ENCODE peak calls at places on chromosomes 7 and 10, in six cellular contexts. K is left colon, C is endothelial cell, X is PC-3, Y is fibroblast of mammary gland, B is ureter. Z is an unnamed sample.

GRCh38 chr7:38178695-38179344 is 775 bp downstream of the STARD3NL start:
- DNase-seq in K (no peak), C (no peak), X (no peak), Y (peak; percentile 54), B (no peak), Z (no peak)

GRCh38 chr7:30491417-30491816 is 12.8 kb upstream of the NOD1 start:
- DNase-seq in K (no peak), C (no peak), X (no peak), Y (no peak), B (no peak), Z (no peak)

GRCh38 chr10:114683593-114683992 is 25.5 kb upstream of the ABLIM1 start:
- DNase-seq in K (no peak), C (no peak), X (no peak), Y (no peak), B (no peak), Z (no peak)

GRCh38 chr10:72297281-72297967 is 23.7 kb downstream of the DDIT4 start:
- DNase-seq in K (peak; percentile 90), C (peak; percentile 45), X (peak; percentile 74), Y (peak; percentile 98), B (peak; percentile 92), Z (no peak)

GRCh38 chr10:79029478-79030390 is 39.0 kb upstream of the ZMIZ1 start:
- DNase-seq in K (peak; percentile 12), C (no peak), X (no peak), Y (no peak), B (no peak), Z (no peak)

GRCh38 chr10:44198096-44198779 is 186.7 kb downstream of the CXCL12 start:
- DNase-seq in K (no peak), C (no peak), X (no peak), Y (no peak), B (no peak), Z (no peak)

GRCh38 chr10:118595598-118596425 is at the start of gene PRLHR:
- DNase-seq in K (no peak), C (peak; percentile 84), X (no peak), Y (peak; percentile 32), B (no peak), Z (peak; percentile 66)

GRCh38 chr10:103672345-103672744 is 178.8 kb downstream of the NEURL1 start:
- DNase-seq in K (no peak), C (no peak), X (no peak), Y (no peak), B (no peak), Z (no peak)

GRCh38 chr7:155398944-155399343 is 59.0 kb upstream of the EN2 start:
- DNase-seq in K (no peak), C (no peak), X (no peak), Y (no peak), B (no peak), Z (no peak)

GRCh38 chr10:73110345-73110849 is at the start of gene NUDT13:
- DNase-seq in K (peak; percentile 73), C (peak; percentile 57), X (peak; percentile 72), Y (peak; percentile 76), B (peak; percentile 81), Z (peak; percentile 15)

GRCh38 chr10:93124580-93125318 is 51.1 kb downstream of the CYP26A1 start:
- DNase-seq in K (peak; percentile 50), C (no peak), X (no peak), Y (no peak), B (no peak), Z (no peak)

GRCh38 chr10:74683621-74684114 is 142.7 kb upstream of the KAT6B start:
- DNase-seq in K (no peak), C (no peak), X (peak; percentile 62), Y (no peak), B (no peak), Z (no peak)

GRCh38 chr10:19749185-19749729 is 67.0 kb upstream of the PLXDC2 start:
- DNase-seq in K (no peak), C (no peak), X (peak; percentile 3), Y (peak; percentile 78), B (no peak), Z (no peak)

GRCh38 chr7:47329320-47329926 is 252.5 kb downstream of the TNS3 start:
- DNase-seq in K (no peak), C (peak; percentile 31), X (no peak), Y (no peak), B (no peak), Z (no peak)

GRCh38 chr7:155169081-155169480 is 99.0 kb downstream of the HTR5A start:
- DNase-seq in K (no peak), C (no peak), X (no peak), Y (no peak), B (no peak), Z (no peak)

GRCh38 chr7:5526190-5527037 is 102.8 kb upstream of the TNRC18 start:
- DNase-seq in K (peak; percentile 47), C (no peak), X (peak; percentile 33), Y (peak; percentile 32), B (no peak), Z (no peak)

GRCh38 chr10:110576220-110576619 is 8.7 kb downstream of the SMC3 start:
- DNase-seq in K (no peak), C (no peak), X (peak; percentile 73), Y (peak; percentile 90), B (no peak), Z (no peak)

GRCh38 chr10:89478085-89478738 is 57.2 kb downstream of the SLC16A12 start:
- DNase-seq in K (no peak), C (no peak), X (no peak), Y (no peak), B (no peak), Z (no peak)

GRCh38 chr10:75910032-75910431 is 478.6 kb downstream of the LRMDA start:
- DNase-seq in K (no peak), C (no peak), X (peak; percentile 90), Y (peak; percentile 70), B (no peak), Z (no peak)

GRCh38 chr7:80883188-80884025 is 35.4 kb downstream of the SEMA3C start:
- DNase-seq in K (no peak), C (no peak), X (peak; percentile 97), Y (peak; percentile 99), B (no peak), Z (no peak)

GRCh38 chr10:50561816-50562215 is 61.9 kb downstream of the SGMS1 start:
- DNase-seq in K (no peak), C (no peak), X (peak; percentile 87), Y (no peak), B (no peak), Z (no peak)

GRCh38 chr10:95474228-95475002 is 86.8 kb downstream of the SORBS1 start:
- DNase-seq in K (no peak), C (no peak), X (no peak), Y (peak; percentile 72), B (no peak), Z (no peak)

GRCh38 chr10:46545861-46546590 is 10.4 kb downstream of the GPRIN2 start:
- DNase-seq in K (peak; percentile 25), C (no peak), X (no peak), Y (no peak), B (peak; percentile 42), Z (peak; percentile 9)